ENCODE peak calls at places on chromosomes 7 and 10, in four cellular contexts. One of them, this sample, is unnamed.

GRCh38 chr7:40839881-40840280 is 705.1 kb downstream of the SUGCT start:
- DNase-seq in ovary: no peak
- DNase-seq in DMS153: no peak
- DNase-seq in esophagus squamous epithelium: no peak
- DNase-seq in this sample: no peak

GRCh38 chr7:110835209-110835608 is 255.7 kb upstream of the LRRN3 start:
- DNase-seq in ovary: no peak
- DNase-seq in DMS153: peak
- DNase-seq in esophagus squamous epithelium: no peak
- DNase-seq in this sample: no peak

GRCh38 chr7:99504281-99504602 is 220 bp upstream of the ZKSCAN5 start:
- DNase-seq in ovary: no peak
- DNase-seq in DMS153: no peak
- DNase-seq in esophagus squamous epithelium: no peak
- DNase-seq in this sample: no peak

GRCh38 chr7:95473276-95473985 is 12.3 kb upstream of the ASB4 start:
- DNase-seq in ovary: no peak
- DNase-seq in DMS153: peak
- DNase-seq in esophagus squamous epithelium: no peak
- DNase-seq in this sample: no peak

GRCh38 chr7:43208189-43208588 is 95.7 kb downstream of the HECW1 start:
- DNase-seq in ovary: no peak
- DNase-seq in DMS153: no peak
- DNase-seq in esophagus squamous epithelium: no peak
- DNase-seq in this sample: no peak

GRCh38 chr10:116753759-116754158 is 11.4 kb upstream of the HSPA12A start:
- DNase-seq in ovary: no peak
- DNase-seq in DMS153: peak
- DNase-seq in esophagus squamous epithelium: no peak
- DNase-seq in this sample: no peak

GRCh38 chr10:44064317-44064716 is 320.6 kb downstream of the CXCL12 start:
- DNase-seq in ovary: no peak
- DNase-seq in DMS153: no peak
- DNase-seq in esophagus squamous epithelium: no peak
- DNase-seq in this sample: no peak

GRCh38 chr7:146175716-146176115 is 59.1 kb downstream of the CNTNAP2 start:
- DNase-seq in ovary: no peak
- DNase-seq in DMS153: no peak
- DNase-seq in esophagus squamous epithelium: no peak
- DNase-seq in this sample: no peak

GRCh38 chr7:95441042-95441823 is 6.4 kb upstream of the PON2 start:
- DNase-seq in ovary: no peak
- DNase-seq in DMS153: no peak
- DNase-seq in esophagus squamous epithelium: no peak
- DNase-seq in this sample: no peak

GRCh38 chr7:44098092-44099068 is 5.8 kb upstream of the AEBP1 start:
- DNase-seq in ovary: no peak
- DNase-seq in DMS153: no peak
- DNase-seq in esophagus squamous epithelium: no peak
- DNase-seq in this sample: no peak

GRCh38 chr7:41206267-41206666 is 496.6 kb downstream of the INHBA start:
- DNase-seq in ovary: no peak
- DNase-seq in DMS153: no peak
- DNase-seq in esophagus squamous epithelium: no peak
- DNase-seq in this sample: no peak

This sample was measured in right cardiac atrium.